ENCODE peak calls at places on chromosome 20, in ten cellular contexts. D is NAMALWA; A is activated CD8-positive, alpha-beta memory T cell treated with anti-CD3 and anti-CD28 coated beads for 1 hour; C is fibroblast of pulmonary artery; B is activated CD4-positive, alpha-beta T cell treated with anti-CD3 and anti-CD28 coated beads for 1 hour; O is activated T-cell treated with anti-CD3 and anti-CD28 coated beads, Interleukin-2, amount 50 U/mL, for 4 hours; E is MM.1S; X is stimulated activated CD4-positive, alpha-beta T cell treated with anti-CD3 and anti-CD28 coated beads, TNF-alpha, amount 100 ng/mL, for 48 hours; L is body of pancreas; T is endothelial cell of umbilical vein. V is an unnamed sample.

GRCh38 chr20:48839518-48839917 is 11.7 kb upstream of the PREX1 start:
- DNase-seq in D (no peak), A (no peak), C (no peak), B (no peak), O (no peak), E (no peak), X (no peak), L (no peak), T (no peak), V (no peak)

GRCh38 chr20:1336699-1337387 is 7.9 kb upstream of the SDCBP2 start:
- DNase-seq in D (no peak), A (no peak), C (peak), B (no peak), O (no peak), E (no peak), X (no peak), L (peak), T (peak), V (no peak)

GRCh38 chr20:39775110-39775509 is 813.0 kb downstream of the DHX35 start:
- DNase-seq in D (no peak), A (no peak), C (peak), B (no peak), O (no peak), E (no peak), X (no peak), L (peak), T (peak), V (no peak)

GRCh38 chr20:38883081-38883980 is 42.9 kb upstream of the FAM83D start:
- DNase-seq in D (peak), A (no peak), C (peak), B (no peak), O (no peak), E (no peak), X (no peak), L (peak), T (no peak), V (no peak)

GRCh38 chr20:33693274-33693673 is 7.1 kb upstream of the E2F1 start:
- DNase-seq in D (no peak), A (no peak), C (no peak), B (no peak), O (no peak), E (no peak), X (no peak), L (no peak), T (no peak), V (no peak)

GRCh38 chr20:7606941-7607340 is 333.3 kb downstream of the HAO1 start:
- DNase-seq in D (no peak), A (no peak), C (no peak), B (no peak), O (no peak), E (no peak), X (no peak), L (no peak), T (no peak), V (no peak)

GRCh38 chr20:64041040-64041780 is 5.2 kb downstream of the C20orf204 start:
- DNase-seq in D (no peak), A (no peak), C (no peak), B (no peak), O (no peak), E (no peak), X (no peak), L (no peak), T (peak), V (no peak)

GRCh38 chr20:61634376-61634775 is 382.3 kb downstream of the CDH4 start:
- DNase-seq in D (no peak), A (no peak), C (no peak), B (no peak), O (no peak), E (no peak), X (no peak), L (no peak), T (no peak), V (no peak)

GRCh38 chr20:53828673-53829085 is 235.0 kb upstream of the ZNF217 start:
- DNase-seq in D (no peak), A (no peak), C (peak), B (no peak), O (no peak), E (no peak), X (no peak), L (peak), T (peak), V (no peak)

GRCh38 chr20:24305366-24305765 is 164.1 kb upstream of the SYNDIG1 start:
- DNase-seq in D (no peak), A (no peak), C (no peak), B (no peak), O (no peak), E (no peak), X (no peak), L (no peak), T (no peak), V (no peak)

GRCh38 chr20:44746367-44747165 is 901 bp downstream of the KCNK15 start:
- DNase-seq in D (no peak), A (no peak), C (no peak), B (no peak), O (no peak), E (no peak), X (no peak), L (peak), T (no peak), V (no peak)

GRCh38 chr20:63241272-63241671 is 5.6 kb downstream of the BIRC7 start:
- DNase-seq in D (no peak), A (no peak), C (no peak), B (no peak), O (no peak), E (no peak), X (no peak), L (no peak), T (peak), V (no peak)

GRCh38 chr20:19110866-19111460 is 101.5 kb upstream of the SLC24A3 start:
- DNase-seq in D (no peak), A (no peak), C (no peak), B (no peak), O (no peak), E (no peak), X (no peak), L (no peak), T (no peak), V (no peak)

GRCh38 chr20:40683221-40683893 is 5.7 kb downstream of the MAFB start:
- DNase-seq in D (no peak), A (no peak), C (peak), B (no peak), O (no peak), E (no peak), X (no peak), L (peak), T (no peak), V (no peak)

GRCh38 chr20:59560588-59561227 is 43.6 kb upstream of the PHACTR3 start:
- DNase-seq in D (peak), A (no peak), C (peak), B (no peak), O (no peak), E (peak), X (no peak), L (no peak), T (no peak), V (no peak)

GRCh38 chr20:49562341-49563014 is 5.5 kb downstream of the PTGIS start:
- DNase-seq in D (no peak), A (no peak), C (peak), B (no peak), O (no peak), E (no peak), X (no peak), L (peak), T (peak), V (no peak)

GRCh38 chr20:9503530-9504251 is 10.7 kb upstream of the LAMP5 start:
- DNase-seq in D (peak), A (no peak), C (no peak), B (no peak), O (no peak), E (no peak), X (no peak), L (no peak), T (no peak), V (no peak)

GRCh38 chr20:3710703-3711417 is 1.5 kb downstream of the SIGLEC1 start:
- DNase-seq in D (peak), A (peak), C (peak), B (peak), O (peak), E (peak), X (peak), L (peak), T (peak), V (no peak)

GRCh38 chr20:51128198-51128597 is 105.3 kb upstream of the KCNG1 start:
- DNase-seq in D (no peak), A (no peak), C (peak), B (no peak), O (no peak), E (no peak), X (no peak), L (no peak), T (no peak), V (no peak)

GRCh38 chr20:22248052-22248667 is 336.2 kb downstream of the FOXA2 start:
- DNase-seq in D (peak), A (no peak), C (peak), B (no peak), O (no peak), E (no peak), X (no peak), L (peak), T (peak), V (no peak)

GRCh38 chr20:47748069-47748468 is 37.2 kb downstream of the SULF2 start:
- DNase-seq in D (no peak), A (no peak), C (no peak), B (no peak), O (no peak), E (no peak), X (no peak), L (no peak), T (no peak), V (no peak)

GRCh38 chr20:61121661-61122060 is 130.4 kb upstream of the CDH4 start:
- DNase-seq in D (no peak), A (no peak), C (no peak), B (no peak), O (no peak), E (no peak), X (no peak), L (no peak), T (no peak), V (no peak)

GRCh38 chr20:24612799-24613775 is 143.7 kb downstream of the SYNDIG1 start:
- DNase-seq in D (no peak), A (no peak), C (peak), B (no peak), O (no peak), E (no peak), X (no peak), L (no peak), T (no peak), V (peak)

GRCh38 chr20:43015566-43015965 is 174.1 kb downstream of the PTPRT start:
- DNase-seq in D (no peak), A (no peak), C (no peak), B (no peak), O (no peak), E (no peak), X (no peak), L (no peak), T (no peak), V (no peak)

GRCh38 chr20:62219992-62220665 is at the start of gene HRH3:
- DNase-seq in D (no peak), A (no peak), C (peak), B (peak), O (peak), E (peak), X (no peak), L (peak), T (no peak), V (no peak)

GRCh38 chr20:35823147-35823546 is 51.3 kb downstream of the PHF20 start:
- DNase-seq in D (no peak), A (no peak), C (peak), B (no peak), O (no peak), E (no peak), X (no peak), L (no peak), T (no peak), V (no peak)

GRCh38 chr20:54515788-54516324 is 40.5 kb downstream of the DOK5 start:
- DNase-seq in D (no peak), A (no peak), C (no peak), B (no peak), O (no peak), E (no peak), X (no peak), L (no peak), T (no peak), V (no peak)

GRCh38 chr20:60224914-60225313 is 266.7 kb downstream of the CDH26 start:
- DNase-seq in D (peak), A (no peak), C (peak), B (no peak), O (no peak), E (peak), X (no peak), L (no peak), T (no peak), V (no peak)

GRCh38 chr20:49712918-49713778 is 530 bp downstream of the B4GALT5 start:
- DNase-seq in D (peak), A (no peak), C (peak), B (peak), O (peak), E (peak), X (no peak), L (peak), T (peak), V (no peak)

GRCh38 chr20:50129662-50130345 is 16.9 kb upstream of the UBE2V1 start:
- DNase-seq in D (peak), A (no peak), C (no peak), B (no peak), O (no peak), E (no peak), X (no peak), L (no peak), T (no peak), V (no peak)

GRCh38 chr20:36847009-36847709 is 28.8 kb upstream of the TLDC2 start:
- DNase-seq in D (no peak), A (no peak), C (peak), B (no peak), O (no peak), E (no peak), X (no peak), L (peak), T (no peak), V (no peak)

GRCh38 chr20:33392016-33392415 is 9.3 kb downstream of the CDK5RAP1 start:
- DNase-seq in D (no peak), A (no peak), C (no peak), B (no peak), O (no peak), E (no peak), X (no peak), L (no peak), T (no peak), V (no peak)

GRCh38 chr20:54103067-54103761 is 32.8 kb upstream of the BCAS1 start:
- DNase-seq in D (peak), A (peak), C (peak), B (peak), O (peak), E (peak), X (peak), L (peak), T (peak), V (no peak)

GRCh38 chr20:35269055-35269781 is 8.7 kb downstream of the MMP24OS start:
- DNase-seq in D (peak), A (no peak), C (peak), B (no peak), O (peak), E (no peak), X (no peak), L (peak), T (peak), V (no peak)

GRCh38 chr20:17536944-17537444 is 5.8 kb upstream of the BFSP1 start:
- DNase-seq in D (peak), A (peak), C (peak), B (peak), O (peak), E (peak), X (peak), L (peak), T (peak), V (no peak)

GRCh38 chr20:49561806-49562205 is 6.1 kb downstream of the PTGIS start:
- DNase-seq in D (no peak), A (no peak), C (no peak), B (no peak), O (no peak), E (no peak), X (no peak), L (no peak), T (no peak), V (no peak)

GRCh38 chr20:35146299-35146921 is 726 bp downstream of the EDEM2 start:
- DNase-seq in D (peak), A (no peak), C (no peak), B (peak), O (peak), E (peak), X (peak), L (peak), T (peak), V (no peak)

GRCh38 chr20:39960522-39961420 is 728.3 kb downstream of the MAFB start:
- DNase-seq in D (no peak), A (no peak), C (no peak), B (no peak), O (no peak), E (peak), X (no peak), L (peak), T (no peak), V (no peak)

GRCh38 chr20:4545526-4545925 is 176.2 kb upstream of the PRND start:
- DNase-seq in D (no peak), A (no peak), C (peak), B (no peak), O (no peak), E (no peak), X (no peak), L (no peak), T (no peak), V (no peak)

V was measured in vagina.